ENCODE peak calls at places on chromosomes 13 and 19, in eight cellular contexts. L is effector memory CD8-positive, alpha-beta T cell; T is HFF-Myc; M is left lobe of liver; P is amygdala; J is activated gamma-delta T cell treated with anti-CD3 and anti-CD28 coated beads, Interleukin-2, amount 50 U/mL, for 16 hours; W is foreskin fibroblast; R is amniotic epithelial cell. V is an unnamed sample.

GRCh38 chr13:110712081-110712848 is 1.2 kb upstream of the ING1 start:
- DNase-seq in L (peak), P (peak), W (peak), R (peak), M (peak), J (peak), T (peak), V (peak)

GRCh38 chr19:34232566-34233481 is 21.5 kb upstream of the GARRE1 start:
- DNase-seq in R (peak), M (no peak), W (peak), L (no peak), T (peak), P (peak), J (no peak), V (no peak)

GRCh38 chr19:47509170-47509847 is 5.6 kb downstream of the NAPA start:
- DNase-seq in R (no peak), W (no peak), M (no peak), T (no peak), L (no peak), J (no peak), P (no peak), V (no peak)

GRCh38 chr13:30978981-30979956 is 46.8 kb downstream of the TEX26 start:
- DNase-seq in T (no peak), P (no peak), J (peak), R (peak), M (no peak), W (no peak), L (peak), V (no peak)

GRCh38 chr19:19134687-19135158 is 3.6 kb downstream of the TMEM161A start:
- DNase-seq in P (no peak), T (no peak), J (peak), L (peak), W (no peak), R (no peak), M (no peak), V (no peak)

GRCh38 chr19:16293133-16294085 is 31.2 kb upstream of the KLF2 start:
- DNase-seq in L (no peak), M (no peak), P (no peak), J (no peak), W (peak), T (no peak), R (peak), V (no peak)

GRCh38 chr13:114145256-114145655 is 12.8 kb upstream of the RASA3 start:
- DNase-seq in M (no peak), J (no peak), L (no peak), R (no peak), P (no peak), W (no peak), T (no peak), V (no peak)

GRCh38 chr19:4009990-4010807 is 2.7 kb downstream of the PIAS4 start:
- DNase-seq in M (peak), W (peak), P (no peak), J (no peak), T (no peak), R (peak), L (no peak), V (no peak)

GRCh38 chr13:99859178-99860177 is 112.1 kb downstream of the ZIC5 start:
- DNase-seq in T (peak), R (no peak), P (no peak), L (peak), J (peak), M (no peak), W (no peak), V (no peak)

GRCh38 chr13:30871713-30872029 is 34.4 kb upstream of the MEDAG start:
- DNase-seq in M (no peak), J (no peak), W (no peak), T (no peak), L (no peak), R (no peak), P (no peak), V (no peak)

GRCh38 chr19:13995017-13995728 is 10.9 kb downstream of the RFX1 start:
- DNase-seq in R (no peak), W (peak), L (no peak), J (no peak), M (peak), T (no peak), P (no peak), V (no peak)

GRCh38 chr19:39103151-39103550 is 19.0 kb downstream of the ACP7 start:
- DNase-seq in L (no peak), M (no peak), J (no peak), T (no peak), P (no peak), W (no peak), R (no peak), V (no peak)

GRCh38 chr13:60169239-60170031 is 5.7 kb upstream of the DIAPH3 start:
- DNase-seq in J (no peak), W (no peak), R (no peak), P (no peak), M (no peak), T (no peak), L (no peak), V (no peak)

GRCh38 chr19:40610396-40611064 is 9.4 kb downstream of the LTBP4 start:
- DNase-seq in P (no peak), M (no peak), L (peak), T (no peak), R (no peak), J (peak), W (peak), V (no peak)

GRCh38 chr13:35349673-35350278 is 126.7 kb downstream of the MAB21L1 start:
- DNase-seq in T (no peak), P (no peak), M (no peak), L (no peak), R (peak), W (peak), J (no peak), V (no peak)

GRCh38 chr19:33459220-33459619 is 62.4 kb downstream of the PEPD start:
- DNase-seq in T (no peak), P (no peak), R (no peak), W (no peak), L (no peak), M (peak), J (no peak), V (no peak)

GRCh38 chr13:113882266-113882627 is 18.4 kb upstream of the GAS6 start:
- DNase-seq in T (no peak), L (no peak), M (no peak), W (peak), R (no peak), J (no peak), P (no peak), V (no peak)

GRCh38 chr19:44025217-44025936 is at the start of gene ZNF222:
- DNase-seq in T (peak), P (peak), J (peak), L (peak), W (peak), R (peak), M (peak), V (peak)

GRCh38 chr19:38710416-38710702 is 33.9 kb downstream of the CAPN12 start:
- DNase-seq in J (no peak), R (no peak), P (no peak), M (no peak), T (no peak), W (no peak), L (no peak), V (no peak)

GRCh38 chr13:23547000-23547590 is 23.1 kb upstream of the TNFRSF19 start:
- DNase-seq in W (peak), M (no peak), R (peak), P (no peak), J (no peak), T (no peak), L (no peak), V (no peak)

GRCh38 chr19:51572908-51573307 is 1.8 kb downstream of the ZNF175 start:
- DNase-seq in R (peak), M (no peak), T (no peak), J (no peak), L (no peak), W (peak), P (no peak), V (no peak)